ENCODE peak calls at places on chromosome 21, in four cellular contexts. One of them, this sample, is unnamed.

GRCh38 chr21:34336756-34337391 is 26.9 kb upstream of the KCNE2 start:
- DNase-seq in stimulated activated CD4-positive, alpha-beta T cell treated with anti-CD3 and anti-CD28 coated beads, Interleukin-15, amount 100 ng/mL, for 1 hour: no peak
- DNase-seq in astrocyte of the hippocampus: peak
- DNase-seq in type B pancreatic cell: no peak
- DNase-seq in this sample: no peak

GRCh38 chr21:36647279-36648093 is 51.4 kb upstream of the SIM2 start:
- DNase-seq in type B pancreatic cell: no peak
- DNase-seq in astrocyte of the hippocampus: peak
- DNase-seq in stimulated activated CD4-positive, alpha-beta T cell treated with anti-CD3 and anti-CD28 coated beads, Interleukin-15, amount 100 ng/mL, for 1 hour: no peak
- DNase-seq in this sample: no peak

GRCh38 chr21:37944492-37944891 is 28.2 kb upstream of the KCNJ6 start:
- DNase-seq in stimulated activated CD4-positive, alpha-beta T cell treated with anti-CD3 and anti-CD28 coated beads, Interleukin-15, amount 100 ng/mL, for 1 hour: no peak
- DNase-seq in type B pancreatic cell: no peak
- DNase-seq in astrocyte of the hippocampus: no peak
- DNase-seq in this sample: no peak

GRCh38 chr21:46650476-46651098 is 15.1 kb downstream of the PRMT2 start:
- DNase-seq in stimulated activated CD4-positive, alpha-beta T cell treated with anti-CD3 and anti-CD28 coated beads, Interleukin-15, amount 100 ng/mL, for 1 hour: no peak
- DNase-seq in type B pancreatic cell: no peak
- DNase-seq in astrocyte of the hippocampus: no peak
- DNase-seq in this sample: no peak

GRCh38 chr21:42472521-42472920 is 23.5 kb downstream of the RSPH1 start:
- DNase-seq in type B pancreatic cell: no peak
- DNase-seq in stimulated activated CD4-positive, alpha-beta T cell treated with anti-CD3 and anti-CD28 coated beads, Interleukin-15, amount 100 ng/mL, for 1 hour: no peak
- DNase-seq in astrocyte of the hippocampus: no peak
- DNase-seq in this sample: no peak

GRCh38 chr21:35641271-35642016 is 418.9 kb downstream of the SETD4 start:
- DNase-seq in type B pancreatic cell: no peak
- DNase-seq in astrocyte of the hippocampus: peak
- DNase-seq in stimulated activated CD4-positive, alpha-beta T cell treated with anti-CD3 and anti-CD28 coated beads, Interleukin-15, amount 100 ng/mL, for 1 hour: no peak
- DNase-seq in this sample: no peak

GRCh38 chr21:42337276-42337675 is 13.5 kb downstream of the TFF2 start:
- DNase-seq in astrocyte of the hippocampus: no peak
- DNase-seq in stimulated activated CD4-positive, alpha-beta T cell treated with anti-CD3 and anti-CD28 coated beads, Interleukin-15, amount 100 ng/mL, for 1 hour: no peak
- DNase-seq in type B pancreatic cell: no peak
- DNase-seq in this sample: no peak

GRCh38 chr21:35520869-35521268 is 471.8 kb upstream of the RUNX1 start:
- DNase-seq in stimulated activated CD4-positive, alpha-beta T cell treated with anti-CD3 and anti-CD28 coated beads, Interleukin-15, amount 100 ng/mL, for 1 hour: no peak
- DNase-seq in astrocyte of the hippocampus: no peak
- DNase-seq in type B pancreatic cell: no peak
- DNase-seq in this sample: no peak

GRCh38 chr21:33208534-33208933 is 21.2 kb upstream of the IFNAR2 start:
- DNase-seq in astrocyte of the hippocampus: no peak
- DNase-seq in stimulated activated CD4-positive, alpha-beta T cell treated with anti-CD3 and anti-CD28 coated beads, Interleukin-15, amount 100 ng/mL, for 1 hour: no peak
- DNase-seq in type B pancreatic cell: no peak
- DNase-seq in this sample: no peak

GRCh38 chr21:16741228-16741665 is 771.6 kb upstream of the CXADR start:
- DNase-seq in stimulated activated CD4-positive, alpha-beta T cell treated with anti-CD3 and anti-CD28 coated beads, Interleukin-15, amount 100 ng/mL, for 1 hour: no peak
- DNase-seq in astrocyte of the hippocampus: peak
- DNase-seq in type B pancreatic cell: no peak
- DNase-seq in this sample: no peak

GRCh38 chr21:41727784-41728763 is 38.8 kb downstream of the RIPK4 start:
- DNase-seq in stimulated activated CD4-positive, alpha-beta T cell treated with anti-CD3 and anti-CD28 coated beads, Interleukin-15, amount 100 ng/mL, for 1 hour: no peak
- DNase-seq in astrocyte of the hippocampus: peak
- DNase-seq in type B pancreatic cell: no peak
- DNase-seq in this sample: no peak

GRCh38 chr21:25283720-25284119 is 323.6 kb downstream of the MRPL39 start:
- DNase-seq in type B pancreatic cell: no peak
- DNase-seq in stimulated activated CD4-positive, alpha-beta T cell treated with anti-CD3 and anti-CD28 coated beads, Interleukin-15, amount 100 ng/mL, for 1 hour: no peak
- DNase-seq in astrocyte of the hippocampus: peak
- DNase-seq in this sample: no peak

GRCh38 chr21:45324430-45325205 is 36.9 kb upstream of the POFUT2 start:
- DNase-seq in astrocyte of the hippocampus: peak
- DNase-seq in type B pancreatic cell: no peak
- DNase-seq in stimulated activated CD4-positive, alpha-beta T cell treated with anti-CD3 and anti-CD28 coated beads, Interleukin-15, amount 100 ng/mL, for 1 hour: no peak
- DNase-seq in this sample: no peak

GRCh38 chr21:45295576-45296365 is 8.1 kb upstream of the POFUT2 start:
- DNase-seq in type B pancreatic cell: peak
- DNase-seq in stimulated activated CD4-positive, alpha-beta T cell treated with anti-CD3 and anti-CD28 coated beads, Interleukin-15, amount 100 ng/mL, for 1 hour: no peak
- DNase-seq in astrocyte of the hippocampus: peak
- DNase-seq in this sample: no peak

GRCh38 chr21:31554511-31555022 is 104.9 kb upstream of the SOD1 start:
- DNase-seq in stimulated activated CD4-positive, alpha-beta T cell treated with anti-CD3 and anti-CD28 coated beads, Interleukin-15, amount 100 ng/mL, for 1 hour: no peak
- DNase-seq in astrocyte of the hippocampus: peak
- DNase-seq in type B pancreatic cell: no peak
- DNase-seq in this sample: no peak

GRCh38 chr21:38688068-38688467 is 117.7 kb upstream of the ETS2 start:
- DNase-seq in stimulated activated CD4-positive, alpha-beta T cell treated with anti-CD3 and anti-CD28 coated beads, Interleukin-15, amount 100 ng/mL, for 1 hour: no peak
- DNase-seq in type B pancreatic cell: no peak
- DNase-seq in astrocyte of the hippocampus: no peak
- DNase-seq in this sample: no peak

GRCh38 chr21:35649186-35649585 is 411.1 kb downstream of the SETD4 start:
- DNase-seq in stimulated activated CD4-positive, alpha-beta T cell treated with anti-CD3 and anti-CD28 coated beads, Interleukin-15, amount 100 ng/mL, for 1 hour: no peak
- DNase-seq in astrocyte of the hippocampus: peak
- DNase-seq in type B pancreatic cell: no peak
- DNase-seq in this sample: no peak

GRCh38 chr21:44013380-44014088 is 1.4 kb downstream of the TRAPPC10 start:
- DNase-seq in stimulated activated CD4-positive, alpha-beta T cell treated with anti-CD3 and anti-CD28 coated beads, Interleukin-15, amount 100 ng/mL, for 1 hour: no peak
- DNase-seq in astrocyte of the hippocampus: no peak
- DNase-seq in type B pancreatic cell: no peak
- DNase-seq in this sample: peak

GRCh38 chr21:18178509-18178908 is 66.1 kb upstream of the CHODL start:
- DNase-seq in type B pancreatic cell: no peak
- DNase-seq in stimulated activated CD4-positive, alpha-beta T cell treated with anti-CD3 and anti-CD28 coated beads, Interleukin-15, amount 100 ng/mL, for 1 hour: no peak
- DNase-seq in astrocyte of the hippocampus: no peak
- DNase-seq in this sample: no peak

GRCh38 chr21:17463441-17463840 is 49.4 kb upstream of the CXADR start:
- DNase-seq in astrocyte of the hippocampus: peak
- DNase-seq in stimulated activated CD4-positive, alpha-beta T cell treated with anti-CD3 and anti-CD28 coated beads, Interleukin-15, amount 100 ng/mL, for 1 hour: no peak
- DNase-seq in type B pancreatic cell: no peak
- DNase-seq in this sample: no peak

GRCh38 chr21:26572668-26573381 is at the start of gene CYYR1:
- DNase-seq in astrocyte of the hippocampus: peak
- DNase-seq in stimulated activated CD4-positive, alpha-beta T cell treated with anti-CD3 and anti-CD28 coated beads, Interleukin-15, amount 100 ng/mL, for 1 hour: no peak
- DNase-seq in type B pancreatic cell: peak
- DNase-seq in this sample: no peak

GRCh38 chr21:31530918-31531705 is 128.4 kb upstream of the SOD1 start:
- DNase-seq in type B pancreatic cell: no peak
- DNase-seq in stimulated activated CD4-positive, alpha-beta T cell treated with anti-CD3 and anti-CD28 coated beads, Interleukin-15, amount 100 ng/mL, for 1 hour: no peak
- DNase-seq in astrocyte of the hippocampus: peak
- DNase-seq in this sample: no peak

This sample was measured in natural killer cell treated with Interleukin-12 subunit alpha and Interleukin-12 subunit beta and Interleukin-15 and Interleukin-18, amount 100 ng/mL, for 72 hours.